ENCODE peak calls at places on chromosomes 3 and 15, in four cellular contexts. One of them, this sample, is unnamed.

GRCh38 chr15:90002428-90002844 is 1.3 kb downstream of the ZNF710 start:
- DNase-seq in anterior cingulate cortex: no peak
- DNase-seq in Kasumi-1: peak
- DNase-seq in stimulated activated CD4-positive, alpha-beta T cell treated with anti-CD3 and anti-CD28 coated beads, Interleukin-2, amount 100 ng/mL, for 48 hours: no peak
- DNase-seq in this sample: no peak

GRCh38 chr15:31013863-31014607 is 22.6 kb upstream of the MTMR10 start:
- DNase-seq in stimulated activated CD4-positive, alpha-beta T cell treated with anti-CD3 and anti-CD28 coated beads, Interleukin-2, amount 100 ng/mL, for 48 hours: no peak
- DNase-seq in anterior cingulate cortex: no peak
- DNase-seq in Kasumi-1: no peak
- DNase-seq in this sample: no peak

GRCh38 chr15:39474657-39475056 is 106.2 kb upstream of the THBS1 start:
- DNase-seq in anterior cingulate cortex: no peak
- DNase-seq in stimulated activated CD4-positive, alpha-beta T cell treated with anti-CD3 and anti-CD28 coated beads, Interleukin-2, amount 100 ng/mL, for 48 hours: no peak
- DNase-seq in Kasumi-1: no peak
- DNase-seq in this sample: no peak

GRCh38 chr3:155154255-155154654 is 74.1 kb downstream of the MME start:
- DNase-seq in anterior cingulate cortex: no peak
- DNase-seq in stimulated activated CD4-positive, alpha-beta T cell treated with anti-CD3 and anti-CD28 coated beads, Interleukin-2, amount 100 ng/mL, for 48 hours: no peak
- DNase-seq in Kasumi-1: no peak
- DNase-seq in this sample: no peak

GRCh38 chr3:138937690-138938055 is 9.3 kb downstream of the FOXL2 start:
- DNase-seq in Kasumi-1: no peak
- DNase-seq in anterior cingulate cortex: no peak
- DNase-seq in stimulated activated CD4-positive, alpha-beta T cell treated with anti-CD3 and anti-CD28 coated beads, Interleukin-2, amount 100 ng/mL, for 48 hours: no peak
- DNase-seq in this sample: no peak

GRCh38 chr3:61682671-61683408 is 121.5 kb downstream of the PTPRG start:
- DNase-seq in stimulated activated CD4-positive, alpha-beta T cell treated with anti-CD3 and anti-CD28 coated beads, Interleukin-2, amount 100 ng/mL, for 48 hours: no peak
- DNase-seq in Kasumi-1: no peak
- DNase-seq in anterior cingulate cortex: no peak
- DNase-seq in this sample: no peak

GRCh38 chr15:82832601-82833209 is 23.3 kb downstream of the WHAMM start:
- DNase-seq in stimulated activated CD4-positive, alpha-beta T cell treated with anti-CD3 and anti-CD28 coated beads, Interleukin-2, amount 100 ng/mL, for 48 hours: peak
- DNase-seq in anterior cingulate cortex: no peak
- DNase-seq in Kasumi-1: peak
- DNase-seq in this sample: peak

GRCh38 chr3:138245026-138245425 is 57.9 kb downstream of the ARMC8 start:
- DNase-seq in anterior cingulate cortex: no peak
- DNase-seq in Kasumi-1: no peak
- DNase-seq in stimulated activated CD4-positive, alpha-beta T cell treated with anti-CD3 and anti-CD28 coated beads, Interleukin-2, amount 100 ng/mL, for 48 hours: no peak
- DNase-seq in this sample: no peak

GRCh38 chr3:120831066-120831465 is 76.9 kb upstream of the STXBP5L start:
- DNase-seq in Kasumi-1: no peak
- DNase-seq in stimulated activated CD4-positive, alpha-beta T cell treated with anti-CD3 and anti-CD28 coated beads, Interleukin-2, amount 100 ng/mL, for 48 hours: no peak
- DNase-seq in anterior cingulate cortex: no peak
- DNase-seq in this sample: no peak

GRCh38 chr15:65286069-65286703 is 497 bp downstream of the PARP16 start:
- DNase-seq in anterior cingulate cortex: no peak
- DNase-seq in stimulated activated CD4-positive, alpha-beta T cell treated with anti-CD3 and anti-CD28 coated beads, Interleukin-2, amount 100 ng/mL, for 48 hours: no peak
- DNase-seq in Kasumi-1: peak
- DNase-seq in this sample: peak

GRCh38 chr3:69784854-69785523 is 45.7 kb downstream of the MITF start:
- DNase-seq in Kasumi-1: no peak
- DNase-seq in anterior cingulate cortex: no peak
- DNase-seq in stimulated activated CD4-positive, alpha-beta T cell treated with anti-CD3 and anti-CD28 coated beads, Interleukin-2, amount 100 ng/mL, for 48 hours: no peak
- DNase-seq in this sample: peak

GRCh38 chr3:157769378-157769777 is 266.2 kb upstream of the VEPH1 start:
- DNase-seq in stimulated activated CD4-positive, alpha-beta T cell treated with anti-CD3 and anti-CD28 coated beads, Interleukin-2, amount 100 ng/mL, for 48 hours: no peak
- DNase-seq in anterior cingulate cortex: no peak
- DNase-seq in Kasumi-1: no peak
- DNase-seq in this sample: no peak

GRCh38 chr15:50767332-50767861 is 1.9 kb upstream of the SPPL2A start:
- DNase-seq in Kasumi-1: no peak
- DNase-seq in stimulated activated CD4-positive, alpha-beta T cell treated with anti-CD3 and anti-CD28 coated beads, Interleukin-2, amount 100 ng/mL, for 48 hours: no peak
- DNase-seq in anterior cingulate cortex: no peak
- DNase-seq in this sample: no peak

GRCh38 chr3:140117111-140117526 is 182.1 kb downstream of the CLSTN2 start:
- DNase-seq in Kasumi-1: no peak
- DNase-seq in stimulated activated CD4-positive, alpha-beta T cell treated with anti-CD3 and anti-CD28 coated beads, Interleukin-2, amount 100 ng/mL, for 48 hours: no peak
- DNase-seq in anterior cingulate cortex: no peak
- DNase-seq in this sample: no peak

GRCh38 chr15:71691322-71691699 is 119.0 kb upstream of the NR2E3 start:
- DNase-seq in Kasumi-1: no peak
- DNase-seq in stimulated activated CD4-positive, alpha-beta T cell treated with anti-CD3 and anti-CD28 coated beads, Interleukin-2, amount 100 ng/mL, for 48 hours: no peak
- DNase-seq in anterior cingulate cortex: no peak
- DNase-seq in this sample: no peak

GRCh38 chr3:25047058-25047457 is 381.0 kb upstream of the RARB start:
- DNase-seq in anterior cingulate cortex: no peak
- DNase-seq in Kasumi-1: no peak
- DNase-seq in stimulated activated CD4-positive, alpha-beta T cell treated with anti-CD3 and anti-CD28 coated beads, Interleukin-2, amount 100 ng/mL, for 48 hours: no peak
- DNase-seq in this sample: no peak

GRCh38 chr3:107704477-107704876 is 181.7 kb downstream of the BBX start:
- DNase-seq in anterior cingulate cortex: no peak
- DNase-seq in Kasumi-1: no peak
- DNase-seq in stimulated activated CD4-positive, alpha-beta T cell treated with anti-CD3 and anti-CD28 coated beads, Interleukin-2, amount 100 ng/mL, for 48 hours: no peak
- DNase-seq in this sample: no peak

GRCh38 chr3:25831578-25831977 is 41.7 kb downstream of the OXSM start:
- DNase-seq in anterior cingulate cortex: no peak
- DNase-seq in stimulated activated CD4-positive, alpha-beta T cell treated with anti-CD3 and anti-CD28 coated beads, Interleukin-2, amount 100 ng/mL, for 48 hours: no peak
- DNase-seq in Kasumi-1: peak
- DNase-seq in this sample: no peak

GRCh38 chr15:38647683-38648082 is 83.1 kb upstream of the RASGRP1 start:
- DNase-seq in Kasumi-1: no peak
- DNase-seq in anterior cingulate cortex: no peak
- DNase-seq in stimulated activated CD4-positive, alpha-beta T cell treated with anti-CD3 and anti-CD28 coated beads, Interleukin-2, amount 100 ng/mL, for 48 hours: no peak
- DNase-seq in this sample: peak

GRCh38 chr3:190044142-190044541 is 76.6 kb downstream of the P3H2 start:
- DNase-seq in Kasumi-1: no peak
- DNase-seq in anterior cingulate cortex: no peak
- DNase-seq in stimulated activated CD4-positive, alpha-beta T cell treated with anti-CD3 and anti-CD28 coated beads, Interleukin-2, amount 100 ng/mL, for 48 hours: no peak
- DNase-seq in this sample: no peak

GRCh38 chr15:43433160-43433559 is 59.8 kb downstream of the TP53BP1 start:
- DNase-seq in anterior cingulate cortex: no peak
- DNase-seq in Kasumi-1: no peak
- DNase-seq in stimulated activated CD4-positive, alpha-beta T cell treated with anti-CD3 and anti-CD28 coated beads, Interleukin-2, amount 100 ng/mL, for 48 hours: no peak
- DNase-seq in this sample: no peak

GRCh38 chr3:71175722-71176365 is 407.7 kb downstream of the FOXP1 start:
- DNase-seq in Kasumi-1: no peak
- DNase-seq in stimulated activated CD4-positive, alpha-beta T cell treated with anti-CD3 and anti-CD28 coated beads, Interleukin-2, amount 100 ng/mL, for 48 hours: no peak
- DNase-seq in anterior cingulate cortex: no peak
- DNase-seq in this sample: no peak

GRCh38 chr3:105798381-105798934 is 70.4 kb downstream of the CBLB start:
- DNase-seq in anterior cingulate cortex: no peak
- DNase-seq in Kasumi-1: peak
- DNase-seq in stimulated activated CD4-positive, alpha-beta T cell treated with anti-CD3 and anti-CD28 coated beads, Interleukin-2, amount 100 ng/mL, for 48 hours: no peak
- DNase-seq in this sample: no peak

GRCh38 chr15:100602822-100603393 is 519 bp downstream of the ASB7 start:
- DNase-seq in Kasumi-1: peak
- DNase-seq in anterior cingulate cortex: no peak
- DNase-seq in stimulated activated CD4-positive, alpha-beta T cell treated with anti-CD3 and anti-CD28 coated beads, Interleukin-2, amount 100 ng/mL, for 48 hours: peak
- DNase-seq in this sample: no peak

GRCh38 chr3:13976469-13976868 is 96.6 kb upstream of the WNT7A start:
- DNase-seq in anterior cingulate cortex: no peak
- DNase-seq in stimulated activated CD4-positive, alpha-beta T cell treated with anti-CD3 and anti-CD28 coated beads, Interleukin-2, amount 100 ng/mL, for 48 hours: no peak
- DNase-seq in Kasumi-1: no peak
- DNase-seq in this sample: no peak

GRCh38 chr3:127304121-127304744 is 16.4 kb upstream of the PRR20G start:
- DNase-seq in anterior cingulate cortex: no peak
- DNase-seq in Kasumi-1: peak
- DNase-seq in stimulated activated CD4-positive, alpha-beta T cell treated with anti-CD3 and anti-CD28 coated beads, Interleukin-2, amount 100 ng/mL, for 48 hours: no peak
- DNase-seq in this sample: no peak

GRCh38 chr3:120931593-120931992 is 23.6 kb downstream of the STXBP5L start:
- DNase-seq in Kasumi-1: no peak
- DNase-seq in stimulated activated CD4-positive, alpha-beta T cell treated with anti-CD3 and anti-CD28 coated beads, Interleukin-2, amount 100 ng/mL, for 48 hours: no peak
- DNase-seq in anterior cingulate cortex: no peak
- DNase-seq in this sample: no peak

GRCh38 chr15:68176601-68177000 is 28.5 kb downstream of the CALML4 start:
- DNase-seq in stimulated activated CD4-positive, alpha-beta T cell treated with anti-CD3 and anti-CD28 coated beads, Interleukin-2, amount 100 ng/mL, for 48 hours: no peak
- DNase-seq in anterior cingulate cortex: no peak
- DNase-seq in Kasumi-1: no peak
- DNase-seq in this sample: no peak

This sample was measured in putamen.